ENCODE peak calls at places on chromosomes 11 and 22, in six cellular contexts. N, U, K, D, S and Q are unnamed samples.

GRCh38 chr11:77175021-77175842 is 47.2 kb downstream of the MYO7A start:
- DNase-seq in N (no peak), D (no peak), S (no peak), U (no peak), K (no peak), Q (no peak)

GRCh38 chr11:21411114-21411513 is 741.7 kb downstream of the NELL1 start:
- DNase-seq in K (no peak), N (no peak), D (no peak), S (no peak), U (no peak), Q (no peak)

GRCh38 chr11:37710031-37710430 is 1112.0 kb upstream of the RAG2 start:
- DNase-seq in U (no peak), D (no peak), S (no peak), N (peak), K (no peak), Q (no peak)

GRCh38 chr11:66106786-66107599 is 36.9 kb downstream of the PACS1 start:
- DNase-seq in U (no peak), D (no peak), K (no peak), S (peak), N (no peak), Q (no peak)

GRCh38 chr11:12087075-12087775 is 23.2 kb upstream of the MICAL2 start:
- DNase-seq in S (peak), N (peak), K (no peak), U (peak), D (no peak), Q (no peak)

GRCh38 chr11:121696947-121697346 is 244.2 kb upstream of the SORL1-AS1 start:
- DNase-seq in S (no peak), U (no peak), D (no peak), K (no peak), N (no peak), Q (no peak)

GRCh38 chr11:2929880-2930704 is 872 bp upstream of the PHLDA2 start:
- DNase-seq in D (no peak), S (peak), N (peak), K (peak), U (peak), Q (peak)

GRCh38 chr22:28229566-28230483 is 310.8 kb upstream of the PITPNB start:
- DNase-seq in D (no peak), N (peak), K (no peak), U (peak), S (no peak), Q (no peak)

GRCh38 chr11:130829801-130830562 is 86.3 kb downstream of the SNX19 start:
- DNase-seq in K (no peak), D (no peak), N (no peak), U (no peak), S (no peak), Q (no peak)

GRCh38 chr22:22687638-22688500 is 43.5 kb downstream of the GGTLC2 start:
- DNase-seq in U (peak), D (no peak), K (peak), N (peak), S (peak), Q (peak)

GRCh38 chr22:45777852-45778172 is 106.2 kb downstream of the ATXN10 start:
- DNase-seq in U (no peak), N (no peak), K (no peak), S (no peak), D (no peak), Q (no peak)

GRCh38 chr11:1082728-1083620 is 8.3 kb downstream of the MUC2 start:
- DNase-seq in S (no peak), U (no peak), K (no peak), N (no peak), D (no peak), Q (no peak)

GRCh38 chr11:104164028-104164520 is at the start of gene PDGFD:
- DNase-seq in D (peak), U (peak), K (peak), S (peak), N (peak), Q (peak)

GRCh38 chr22:26330971-26331625 is 98.0 kb upstream of the ASPHD2 start:
- DNase-seq in U (peak), D (peak), N (peak), S (peak), K (peak), Q (peak)

DNA sequence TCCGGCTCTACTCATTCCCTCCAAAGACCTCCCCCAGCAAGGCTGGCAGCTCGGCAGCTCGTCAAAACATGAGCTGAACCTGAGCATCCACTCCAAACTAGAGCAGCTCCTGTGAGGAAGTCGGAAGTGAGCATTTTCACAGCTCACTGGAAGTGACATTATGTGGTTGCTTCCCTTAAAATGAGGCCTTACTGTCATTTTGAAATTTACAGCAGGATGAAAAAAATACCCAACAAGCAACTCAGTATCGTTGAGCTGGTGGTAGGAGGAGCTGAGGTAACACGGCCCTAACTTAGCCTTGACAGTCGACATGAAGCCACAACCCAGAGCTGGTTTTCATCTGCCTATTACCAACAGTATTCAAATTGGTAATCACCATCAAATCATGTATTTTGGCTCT is 38.0 kb upstream of the ARFGAP3 start:
- DNase-seq in K (no peak), D (no peak), S (no peak), N (no peak), U (peak), Q (no peak)
- H2AFZ ChIP-seq in K (no peak), D (no peak), S (no peak), N (no peak), U (no peak), Q (no peak)

DNA sequence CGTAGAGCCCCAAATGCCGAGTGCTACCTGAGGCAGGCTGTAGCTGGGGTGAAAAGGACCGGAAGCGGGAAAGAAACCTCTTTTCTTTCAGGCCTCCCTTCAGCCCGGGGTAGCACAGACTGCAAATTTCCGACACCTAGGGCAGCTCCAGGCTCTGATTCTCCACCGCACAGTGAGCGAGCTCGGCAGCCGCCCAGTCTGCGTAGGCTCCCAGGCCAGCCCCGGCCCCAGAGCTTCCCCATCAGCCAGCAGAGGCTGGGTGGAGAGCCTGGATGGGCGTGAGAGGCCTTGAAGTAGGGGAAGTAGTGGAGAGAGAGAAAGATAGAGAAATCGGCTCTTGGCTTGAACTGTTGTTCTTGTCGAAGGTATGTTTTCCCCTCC is 9.3 kb upstream of the PAX6 start:
- DNase-seq in N (no peak), S (no peak), K (peak), U (no peak), D (no peak), Q (peak)
- H3K14ac ChIP-seq in N (no peak), S (no peak), K (no peak), U (no peak), D (no peak), Q (no peak)

DNA sequence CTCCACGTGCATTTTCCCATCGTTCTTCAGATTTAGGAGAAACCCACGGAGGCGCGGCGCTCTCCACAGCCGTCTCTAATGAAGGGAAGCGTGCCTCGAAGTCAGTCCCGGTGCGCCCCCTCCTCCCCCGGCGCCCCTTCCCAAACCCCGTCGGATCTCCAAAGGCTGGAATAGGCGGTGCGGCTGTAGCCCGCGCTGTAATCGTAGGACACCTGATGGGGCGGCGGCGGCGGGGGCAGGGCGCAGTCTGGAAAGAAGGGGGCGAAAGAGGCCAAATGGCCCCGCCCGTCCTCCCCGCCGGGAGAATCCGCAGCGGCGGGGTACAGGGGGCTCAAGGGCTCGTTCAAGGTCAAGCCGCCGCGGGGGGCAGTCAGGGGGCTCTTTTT is 1.3 kb downstream of the FAM181B start:
- DNase-seq in K (peak), D (no peak), S (no peak), U (no peak), N (no peak), Q (no peak)
- H3K4me2 ChIP-seq in K (peak), D (peak), S (peak), U (peak), N (no peak), Q (no peak)

GRCh38 chr11:18798941-18799469 is 7.4 kb upstream of the PTPN5 start:
- DNase-seq in N (no peak), S (no peak), K (no peak), D (no peak), U (no peak), Q (no peak)

GRCh38 chr11:18804621-18805020 is 13.0 kb upstream of the PTPN5 start:
- DNase-seq in U (no peak), N (no peak), S (no peak), D (no peak), K (no peak), Q (no peak)

DNA sequence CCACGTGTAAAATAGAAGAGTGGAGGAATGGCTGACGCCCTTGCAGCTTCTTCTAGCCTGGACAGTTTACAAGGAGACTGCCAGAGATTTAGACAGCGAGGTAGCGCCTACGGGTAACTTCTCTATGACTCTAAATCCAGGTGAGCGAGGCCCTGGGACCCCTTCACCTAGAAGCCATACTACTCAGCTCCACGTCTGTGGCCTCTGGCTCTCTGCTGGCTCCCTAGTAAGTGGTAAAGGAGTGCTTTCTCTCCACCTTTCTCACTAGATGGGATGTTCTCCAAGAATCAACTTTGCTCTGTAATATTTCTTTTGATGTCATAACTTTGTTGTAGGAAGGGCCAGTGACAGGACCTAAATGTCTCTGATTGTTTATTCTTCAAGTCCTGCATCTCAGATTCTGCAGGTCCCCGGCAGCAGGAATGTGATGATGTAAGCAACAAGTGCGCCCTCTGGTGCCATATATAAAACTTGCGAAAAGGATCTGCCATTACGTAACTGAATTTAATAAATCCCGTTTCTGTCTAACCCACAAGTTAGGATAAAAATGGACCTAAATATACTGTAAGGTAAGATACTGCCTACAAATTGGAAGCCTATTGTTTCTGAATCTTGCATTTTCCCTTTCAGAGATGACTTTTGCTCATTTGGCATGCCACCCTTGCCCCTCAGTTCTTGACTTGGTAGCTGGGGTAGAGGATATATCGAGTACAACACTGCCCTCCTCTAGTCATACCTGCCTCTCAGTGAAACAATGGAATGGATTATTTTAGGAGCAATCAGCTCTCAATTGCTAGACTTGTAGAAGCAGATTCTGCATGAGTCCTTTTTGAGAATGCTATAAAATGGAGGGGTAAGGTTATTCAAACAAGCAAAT is 11.0 kb upstream of the PTPN5 start:
- DNase-seq in K (peak), U (peak), N (peak), S (peak), D (no peak), Q (peak)
- H2AFZ ChIP-seq in K (no peak), U (no peak), N (no peak), S (no peak), D (peak), Q (no peak)

GRCh38 chr11:85805387-85805786 is 5.6 kb downstream of the SYTL2 start:
- DNase-seq in N (peak), K (no peak), U (no peak), D (no peak), S (no peak), Q (no peak)
- H3K14ac ChIP-seq in N (no peak), K (no peak), U (no peak), D (no peak), S (no peak), Q (no peak)

GRCh38 chr11:46907606-46908005 is 10.7 kb downstream of the LRP4 start:
- DNase-seq in D (no peak), K (no peak), U (no peak), S (no peak), N (no peak), Q (no peak)
- H3K4me2 ChIP-seq in D (no peak), K (no peak), U (no peak), S (no peak), N (no peak), Q (no peak)

GRCh38 chr22:48152154-48152775 is 1389.8 kb downstream of the TBC1D22A start:
- DNase-seq in U (no peak), K (no peak), D (no peak), N (no peak), S (no peak), Q (no peak)
- H2AFZ ChIP-seq in U (no peak), K (no peak), D (no peak), N (no peak), S (no peak), Q (no peak)

DNA sequence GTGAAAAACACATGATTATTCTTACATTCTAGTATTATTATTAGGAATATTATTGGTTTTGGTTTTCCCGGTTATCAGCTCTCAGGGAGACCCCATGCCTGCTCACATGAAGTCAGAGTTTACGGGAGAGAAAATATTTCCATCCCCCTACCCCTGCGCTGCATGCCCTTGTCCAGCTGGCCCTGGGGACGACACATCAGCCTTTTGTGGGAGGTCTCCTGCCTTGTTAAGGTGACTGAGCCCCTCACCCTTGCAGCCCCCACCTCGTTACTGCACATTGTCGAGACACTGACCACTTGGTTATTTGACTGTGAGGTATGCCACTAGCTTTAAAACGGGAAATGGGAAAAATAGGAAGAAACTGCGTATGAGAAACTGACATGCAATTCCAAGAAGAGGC is 63.0 kb downstream of the PARVG start:
- DNase-seq in D (no peak), K (no peak), N (no peak), S (no peak), U (no peak), Q (no peak)
- H3K14ac ChIP-seq in D (no peak), K (no peak), N (no peak), S (no peak), U (no peak), Q (no peak)

GRCh38 chr11:33847251-33847650 is 44.6 kb downstream of the LMO2 start:
- DNase-seq in U (no peak), K (no peak), D (no peak), S (no peak), N (no peak), Q (no peak)
- H3K4me2 ChIP-seq in U (no peak), K (no peak), D (no peak), S (no peak), N (no peak), Q (no peak)